ENCODE peak calls at places on chromosomes 12 and 14, in six cellular contexts. O is HEK293T, R is IMR-90, V is HepG2, H is K562, D is GM12878. J is an unnamed sample.

GRCh38 chr14:95432152-95433093 is 84.0 kb downstream of the SYNE3 start:
- DNase-seq in O (peak), R (peak), V (peak), H (peak), D (no peak), J (peak)

GRCh38 chr12:71090971-71091370 is 66.8 kb downstream of the TSPAN8 start:
- DNase-seq in O (no peak), R (no peak), V (no peak), H (no peak), D (no peak), J (no peak)

GRCh38 chr14:105204206-105204930 is 23.3 kb upstream of the NUDT14 start:
- DNase-seq in O (no peak), R (no peak), V (no peak), H (no peak), D (no peak), J (no peak)

GRCh38 chr14:49545716-49546115 is 40.5 kb downstream of the RPS29 start:
- DNase-seq in O (no peak), R (no peak), V (no peak), H (no peak), D (no peak), J (no peak)

GRCh38 chr12:106873983-106874382 is 81.7 kb upstream of the TMEM263 start:
- DNase-seq in O (no peak), R (no peak), V (no peak), H (no peak), D (no peak), J (no peak)

GRCh38 chr12:68397566-68398158 is 65.5 kb upstream of the MDM1 start:
- DNase-seq in O (no peak), R (no peak), V (no peak), H (no peak), D (no peak), J (no peak)

GRCh38 chr14:78405071-78405856 is 235.1 kb downstream of the NRXN3 start:
- DNase-seq in O (no peak), R (no peak), V (no peak), H (peak), D (no peak), J (no peak)

GRCh38 chr12:388547-389137 is 478 bp downstream of the KDM5A start:
- DNase-seq in O (peak), R (peak), V (no peak), H (peak), D (no peak), J (peak)

GRCh38 chr12:15011162-15011561 is 38.3 kb downstream of the PDE6H start:
- DNase-seq in O (peak), R (no peak), V (no peak), H (no peak), D (no peak), J (no peak)

GRCh38 chr14:32397871-32398640 is 69.0 kb downstream of the AKAP6 start:
- DNase-seq in O (no peak), R (peak), V (no peak), H (no peak), D (no peak), J (peak)

GRCh38 chr12:102917026-102917787 is at the start of gene PAH:
- DNase-seq in O (peak), R (no peak), V (peak), H (peak), D (no peak), J (no peak)

GRCh38 chr12:128971802-128972201 is 118.5 kb downstream of the GLT1D1 start:
- DNase-seq in O (no peak), R (no peak), V (no peak), H (no peak), D (no peak), J (no peak)

GRCh38 chr14:61598980-61599379 is 96.3 kb upstream of the HIF1A start:
- DNase-seq in O (no peak), R (no peak), V (peak), H (no peak), D (no peak), J (no peak)

GRCh38 chr14:72932893-72933292 is 6.6 kb downstream of the DCAF4 start:
- DNase-seq in O (no peak), R (no peak), V (no peak), H (no peak), D (no peak), J (no peak)

GRCh38 chr12:114774181-114774580 is 90.2 kb upstream of the TBX3 start:
- DNase-seq in O (no peak), R (peak), V (peak), H (no peak), D (no peak), J (peak)

GRCh38 chr12:109099426-109100020 is 2.1 kb downstream of the UNG start:
- DNase-seq in O (no peak), R (no peak), V (no peak), H (no peak), D (no peak), J (no peak)

GRCh38 chr12:68080577-68080976 is 79.0 kb downstream of the IFNG start:
- DNase-seq in O (no peak), R (no peak), V (no peak), H (no peak), D (no peak), J (no peak)

GRCh38 chr14:103538291-103539055 is 9.5 kb downstream of the TRMT61A start:
- DNase-seq in O (no peak), R (no peak), V (no peak), H (no peak), D (no peak), J (no peak)

GRCh38 chr14:102927346-102927877 is 4.9 kb downstream of the AMN start:
- DNase-seq in O (no peak), R (no peak), V (no peak), H (no peak), D (no peak), J (no peak)

GRCh38 chr14:92922155-92922735 is 705 bp upstream of the CHGA start:
- DNase-seq in O (no peak), R (no peak), V (no peak), H (no peak), D (no peak), J (peak)

GRCh38 chr12:9869307-9870161 is at the start of gene CLEC2B:
- DNase-seq in O (no peak), R (peak), V (no peak), H (peak), D (peak), J (peak)

GRCh38 chr14:99724939-99725773 is 41.1 kb downstream of the CYP46A1 start:
- DNase-seq in O (no peak), R (no peak), V (no peak), H (no peak), D (no peak), J (no peak)

GRCh38 chr12:94109154-94109553 is 39.2 kb upstream of the PLXNC1 start:
- DNase-seq in O (no peak), R (peak), V (no peak), H (peak), D (no peak), J (no peak)

GRCh38 chr12:119308743-119309456 is 25.6 kb upstream of the CCDC60 start:
- DNase-seq in O (no peak), R (no peak), V (no peak), H (no peak), D (no peak), J (no peak)

GRCh38 chr12:5648692-5649338 is 216.9 kb downstream of the NTF3 start:
- DNase-seq in O (peak), R (peak), V (peak), H (peak), D (no peak), J (no peak)

DNA sequence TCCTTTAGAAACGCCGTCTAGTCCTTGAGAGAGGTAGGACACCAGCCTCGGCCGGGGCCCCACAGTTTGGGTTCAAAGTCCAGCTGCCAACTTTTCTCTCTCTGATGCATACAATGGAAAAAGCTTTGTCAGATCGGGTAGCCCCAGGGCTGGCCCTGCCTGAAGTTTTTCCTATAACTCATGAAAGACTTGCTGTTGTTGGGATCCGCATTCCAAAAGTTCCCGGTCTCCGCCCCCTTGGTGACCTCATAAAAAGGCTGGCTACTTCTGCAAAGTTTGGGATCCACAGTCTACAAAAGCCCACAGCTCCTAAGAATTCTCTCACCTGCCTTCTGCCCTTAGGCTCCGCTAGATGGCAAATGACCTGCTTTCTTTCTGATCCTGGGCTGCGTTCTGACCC is 35.3 kb upstream of the CLEC6A start:
- DNase-seq in O (no peak), R (no peak), V (no peak), H (no peak), D (no peak), J (no peak)
- TF ChIP-seq BHLHE40 in O (no peak), R (no peak), V (no peak), H (no peak), D (no peak), J (no peak)

DNA sequence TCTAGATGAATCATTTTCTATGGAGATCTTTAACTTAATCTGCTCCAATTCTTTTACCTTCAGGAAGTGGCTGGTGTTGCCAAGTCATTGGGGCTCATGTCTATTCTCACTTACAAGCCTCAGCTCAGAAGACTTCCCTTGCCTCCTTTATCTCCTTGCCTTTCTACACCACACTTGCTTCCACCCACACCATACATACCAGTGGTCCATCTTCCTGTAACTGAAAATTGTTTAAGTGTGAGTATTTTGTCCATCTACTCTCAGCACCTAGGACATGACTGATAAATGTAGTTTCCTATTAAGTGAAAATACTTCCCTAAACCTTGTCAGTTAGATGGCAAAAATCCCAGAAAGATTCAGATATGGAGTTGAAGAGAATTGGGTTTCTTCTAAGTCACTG is 199.7 kb upstream of the CPNE8 start:
- DNase-seq in O (no peak), R (no peak), V (no peak), H (no peak), D (no peak), J (no peak)
- TF ChIP-seq BHLHE40 in O (no peak), R (no peak), V (no peak), H (no peak), D (no peak), J (no peak)

DNA sequence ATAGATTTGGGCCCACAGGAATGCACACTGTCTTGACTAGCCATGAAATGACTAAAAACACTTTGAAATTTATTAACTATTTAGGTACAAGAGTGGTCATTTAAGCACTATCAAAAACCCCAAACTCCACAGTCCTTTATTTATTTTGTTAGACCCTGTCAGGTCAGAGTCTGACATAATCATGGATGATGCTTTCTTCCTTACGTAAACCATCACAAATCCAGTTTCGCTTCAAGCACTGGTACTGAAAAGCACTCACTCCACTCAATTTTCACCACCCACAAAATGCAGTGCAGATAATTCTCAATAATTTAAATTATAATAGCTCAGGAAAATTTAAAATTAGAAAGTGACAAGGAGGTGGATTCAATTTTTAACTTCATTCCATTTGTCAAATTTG is 25.8 kb downstream of the PPP2R5E start:
- DNase-seq in O (no peak), R (peak), V (no peak), H (no peak), D (no peak), J (no peak)
- TF ChIP-seq BHLHE40 in O (no peak), R (no peak), V (no peak), H (no peak), D (no peak), J (no peak)

GRCh38 chr14:90649096-90649495 is 167.1 kb downstream of the TTC7B start:
- DNase-seq in O (no peak), R (peak), V (no peak), H (no peak), D (no peak), J (no peak)
- TF ChIP-seq BHLHE40 in O (no peak), R (no peak), V (no peak), H (no peak), D (no peak), J (no peak)

GRCh38 chr12:8648598-8649205 is 13.9 kb downstream of the MFAP5 start:
- DNase-seq in O (no peak), R (no peak), V (no peak), H (no peak), D (peak), J (no peak)
- TF ChIP-seq BHLHE40 in O (no peak), R (no peak), V (no peak), H (no peak), D (peak), J (no peak)

GRCh38 chr14:38105106-38105702 is 102.5 kb upstream of the SSTR1 start:
- DNase-seq in O (no peak), R (no peak), V (no peak), H (no peak), D (no peak), J (no peak)
- TF ChIP-seq BHLHE40 in O (no peak), R (no peak), V (no peak), H (no peak), D (no peak), J (no peak)

GRCh38 chr12:28709996-28710685 is 438.9 kb upstream of the FAR2 start:
- DNase-seq in O (no peak), R (peak), V (no peak), H (no peak), D (no peak), J (no peak)
- TF ChIP-seq BHLHE40 in O (no peak), R (no peak), V (no peak), H (no peak), D (no peak), J (no peak)

DNA sequence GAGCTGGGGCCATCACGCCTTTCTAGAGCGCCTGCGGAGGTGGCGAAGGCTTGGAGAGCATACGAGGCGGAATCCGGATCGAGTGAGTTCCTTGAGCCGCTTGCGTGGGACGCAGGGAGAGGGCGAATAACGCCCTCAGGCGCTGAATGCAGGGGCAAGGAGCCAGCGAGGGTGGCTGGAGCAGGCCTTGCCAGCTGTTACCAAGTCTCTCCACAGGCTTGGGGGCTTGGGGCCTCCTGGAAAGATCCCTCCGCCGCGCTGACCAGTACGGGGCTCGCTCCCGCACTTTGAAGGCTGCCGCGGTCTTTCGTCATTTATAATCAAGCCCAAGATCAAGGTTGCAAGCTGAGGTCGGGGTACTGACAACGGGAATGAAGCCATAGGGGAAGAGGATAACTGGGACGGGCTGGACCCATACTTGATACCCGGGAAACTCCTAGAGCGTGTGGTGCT is 1.2 kb downstream of the FLRT2 start:
- DNase-seq in O (no peak), R (peak), V (no peak), H (no peak), D (no peak), J (peak)
- TF ChIP-seq BHLHE40 in O (no peak), R (no peak), V (no peak), H (no peak), D (no peak), J (no peak)

DNA sequence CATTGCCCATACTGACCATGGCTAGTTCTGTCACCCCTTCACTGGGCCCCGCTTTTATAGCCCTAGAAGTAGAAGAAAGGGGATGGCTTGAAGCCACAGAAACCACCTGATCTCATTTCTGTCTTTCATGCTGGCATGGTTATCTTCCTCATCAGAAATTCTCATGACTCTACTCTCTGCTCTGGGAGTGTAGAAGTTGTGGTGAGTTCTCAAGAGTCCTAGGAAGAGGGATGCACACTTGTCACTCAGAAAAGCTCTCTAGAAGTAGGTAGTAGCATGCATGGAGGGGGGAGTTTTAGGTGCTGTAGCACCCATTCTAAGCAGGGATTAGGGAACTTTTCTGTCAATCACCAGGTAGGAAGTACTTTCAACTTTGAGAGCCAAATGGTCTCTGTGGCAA is 6.1 kb upstream of the CMA1 start:
- DNase-seq in O (no peak), R (no peak), V (no peak), H (no peak), D (no peak), J (no peak)
- TF ChIP-seq BHLHE40 in O (no peak), R (no peak), V (no peak), H (no peak), D (no peak), J (no peak)

GRCh38 chr12:69906411-69907216 is 81.6 kb downstream of the MYRFL start:
- DNase-seq in O (no peak), R (no peak), V (no peak), H (no peak), D (peak), J (no peak)
- TF ChIP-seq BHLHE40 in O (no peak), R (no peak), V (no peak), H (no peak), D (peak), J (no peak)